ENCODE peak calls at places on chromosomes 4 and X, in six cellular contexts. One of them, this sample, is unnamed.
A peak's percentile ranks its signal among the peaks of the same experiment; 100 is the strongest.

GRCh38 chrX:56728752-56729151 is 291 bp upstream of the NBDY start:
- DNase-seq in HL-60: no peak
- DNase-seq in CD8-positive, alpha-beta memory T cell: peak; percentile 16
- DNase-seq in GM23248: peak; percentile 41
- DNase-seq in fibroblast of lung: peak; percentile 26
- DNase-seq in lower lobe of right lung: no peak
- DNase-seq in this sample: peak; percentile 24

GRCh38 chr4:86543560-86544312 is 50.4 kb upstream of the PTPN13 start:
- DNase-seq in HL-60: no peak
- DNase-seq in CD8-positive, alpha-beta memory T cell: no peak
- DNase-seq in GM23248: peak; percentile 51
- DNase-seq in fibroblast of lung: no peak
- DNase-seq in lower lobe of right lung: no peak
- DNase-seq in this sample: no peak

GRCh38 chrX:68398286-68398685 is 35.0 kb downstream of the OPHN1 start:
- DNase-seq in HL-60: no peak
- DNase-seq in CD8-positive, alpha-beta memory T cell: no peak
- DNase-seq in GM23248: no peak
- DNase-seq in fibroblast of lung: no peak
- DNase-seq in lower lobe of right lung: no peak
- DNase-seq in this sample: no peak

GRCh38 chr4:111228874-111229273 is 606.0 kb upstream of the PITX2 start:
- DNase-seq in HL-60: no peak
- DNase-seq in CD8-positive, alpha-beta memory T cell: no peak
- DNase-seq in GM23248: peak; percentile 71
- DNase-seq in fibroblast of lung: no peak
- DNase-seq in lower lobe of right lung: no peak
- DNase-seq in this sample: no peak

GRCh38 chr4:33086351-33086900 is 2366.3 kb downstream of the PCDH7 start:
- DNase-seq in HL-60: no peak
- DNase-seq in CD8-positive, alpha-beta memory T cell: no peak
- DNase-seq in GM23248: peak; percentile 64
- DNase-seq in fibroblast of lung: peak; percentile 37
- DNase-seq in lower lobe of right lung: no peak
- DNase-seq in this sample: no peak

GRCh38 chrX:65034641-65035450 is 58.6 kb upstream of the ZC4H2 start:
- DNase-seq in HL-60: peak; percentile 33
- DNase-seq in CD8-positive, alpha-beta memory T cell: peak; percentile 79
- DNase-seq in GM23248: peak; percentile 91
- DNase-seq in fibroblast of lung: peak; percentile 78
- DNase-seq in lower lobe of right lung: peak; percentile 58
- DNase-seq in this sample: peak; percentile 84

GRCh38 chr4:179626687-179627086 is 2184.4 kb upstream of the AGA start:
- DNase-seq in HL-60: no peak
- DNase-seq in CD8-positive, alpha-beta memory T cell: no peak
- DNase-seq in GM23248: no peak
- DNase-seq in fibroblast of lung: no peak
- DNase-seq in lower lobe of right lung: no peak
- DNase-seq in this sample: no peak

GRCh38 chr4:139300431-139301142 is 718 bp upstream of the NAA15 start:
- DNase-seq in HL-60: no peak
- DNase-seq in CD8-positive, alpha-beta memory T cell: no peak
- DNase-seq in GM23248: peak; percentile 86
- DNase-seq in fibroblast of lung: peak; percentile 65
- DNase-seq in lower lobe of right lung: no peak
- DNase-seq in this sample: no peak

GRCh38 chr4:3290476-3290875 is 2.3 kb upstream of the RGS12 start:
- DNase-seq in HL-60: no peak
- DNase-seq in CD8-positive, alpha-beta memory T cell: no peak
- DNase-seq in GM23248: no peak
- DNase-seq in fibroblast of lung: no peak
- DNase-seq in lower lobe of right lung: no peak
- DNase-seq in this sample: no peak

GRCh38 chr4:30719363-30720020 is 677 bp upstream of the PCDH7 start:
- DNase-seq in HL-60: no peak
- DNase-seq in CD8-positive, alpha-beta memory T cell: no peak
- DNase-seq in GM23248: peak; percentile 67
- DNase-seq in fibroblast of lung: peak; percentile 73
- DNase-seq in lower lobe of right lung: no peak
- DNase-seq in this sample: no peak

GRCh38 chrX:134735015-134735414 is 76.7 kb upstream of the PLAC1 start:
- DNase-seq in HL-60: no peak
- DNase-seq in CD8-positive, alpha-beta memory T cell: no peak
- DNase-seq in GM23248: no peak
- DNase-seq in fibroblast of lung: no peak
- DNase-seq in lower lobe of right lung: no peak
- DNase-seq in this sample: no peak
- H3K27me3 ChIP-seq in HL-60: no peaks in the 10 kb centered on the region
- H3K27me3 ChIP-seq in CD8-positive, alpha-beta memory T cell: no peaks in the 10 kb centered on the region
- H3K27me3 ChIP-seq in GM23248: no peaks in the 10 kb centered on the region
- H3K27me3 ChIP-seq in fibroblast of lung: no peaks in the 10 kb centered on the region
- H3K27me3 ChIP-seq in lower lobe of right lung: no peaks in the 10 kb centered on the region
- H3K27me3 ChIP-seq in this sample: no peaks in the 10 kb centered on the region

DNA sequence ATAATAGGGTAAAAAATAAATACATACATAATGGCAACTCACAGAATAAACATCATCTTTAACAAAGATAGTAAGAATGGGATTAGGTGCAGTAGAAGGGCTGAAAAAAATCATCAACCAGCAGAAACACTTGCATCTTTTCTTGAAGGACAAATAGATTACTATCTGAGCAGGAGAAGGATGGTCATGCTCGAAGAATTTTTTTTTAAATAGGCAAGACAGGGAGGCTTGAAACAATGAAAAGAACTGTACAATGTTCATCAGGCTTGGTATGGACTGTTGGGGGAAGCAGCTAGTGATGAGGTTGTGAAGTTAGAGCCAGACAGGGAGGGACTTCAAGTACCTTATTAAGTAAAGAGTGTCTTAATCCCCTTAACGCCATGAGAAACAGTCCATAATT is 167.4 kb upstream of the LDB2 start:
- DNase-seq in HL-60: no peak
- DNase-seq in CD8-positive, alpha-beta memory T cell: no peak
- DNase-seq in GM23248: peak; percentile 33
- DNase-seq in fibroblast of lung: no peak
- DNase-seq in lower lobe of right lung: no peak
- DNase-seq in this sample: no peak
- H3K27ac ChIP-seq in HL-60: no peak overlapping the region
- H3K27ac ChIP-seq in CD8-positive, alpha-beta memory T cell: no peak overlapping the region
- H3K27ac ChIP-seq in GM23248: peak overlapping the region; percentile 80
- H3K27ac ChIP-seq in fibroblast of lung: peak overlapping the region; percentile 60
- H3K27ac ChIP-seq in lower lobe of right lung: no peak overlapping the region
- H3K27ac ChIP-seq in this sample: no peak overlapping the region

GRCh38 chrX:31236231-31236630 is 164.4 kb upstream of the FTHL17 start:
- DNase-seq in HL-60: no peak
- DNase-seq in CD8-positive, alpha-beta memory T cell: no peak
- DNase-seq in GM23248: no peak
- DNase-seq in fibroblast of lung: no peak
- DNase-seq in lower lobe of right lung: no peak
- DNase-seq in this sample: no peak

GRCh38 chrX:31237189-31237588 is 165.3 kb upstream of the FTHL17 start:
- DNase-seq in HL-60: no peak
- DNase-seq in CD8-positive, alpha-beta memory T cell: no peak
- DNase-seq in GM23248: no peak
- DNase-seq in fibroblast of lung: no peak
- DNase-seq in lower lobe of right lung: no peak
- DNase-seq in this sample: no peak

GRCh38 chrX:31243804-31244203 is 172.0 kb upstream of the FTHL17 start:
- DNase-seq in HL-60: no peak
- DNase-seq in CD8-positive, alpha-beta memory T cell: no peak
- DNase-seq in GM23248: no peak
- DNase-seq in fibroblast of lung: no peak
- DNase-seq in lower lobe of right lung: no peak
- DNase-seq in this sample: no peak

GRCh38 chrX:31245714-31246113 is 173.9 kb upstream of the FTHL17 start:
- DNase-seq in HL-60: no peak
- DNase-seq in CD8-positive, alpha-beta memory T cell: no peak
- DNase-seq in GM23248: no peak
- DNase-seq in fibroblast of lung: no peak
- DNase-seq in lower lobe of right lung: no peak
- DNase-seq in this sample: no peak

GRCh38 chrX:31240982-31241381 is 169.1 kb upstream of the FTHL17 start:
- DNase-seq in HL-60: no peak
- DNase-seq in CD8-positive, alpha-beta memory T cell: no peak
- DNase-seq in GM23248: no peak
- DNase-seq in fibroblast of lung: no peak
- DNase-seq in lower lobe of right lung: no peak
- DNase-seq in this sample: no peak
- H3K27me3 ChIP-seq in HL-60: no peaks in the 10 kb centered on the region
- H3K27me3 ChIP-seq in CD8-positive, alpha-beta memory T cell: no peaks in the 10 kb centered on the region
- H3K27me3 ChIP-seq in GM23248: no peaks in the 10 kb centered on the region
- H3K27me3 ChIP-seq in fibroblast of lung: no peaks in the 10 kb centered on the region
- H3K27me3 ChIP-seq in lower lobe of right lung: no peaks in the 10 kb centered on the region
- H3K27me3 ChIP-seq in this sample: no peaks in the 10 kb centered on the region

GRCh38 chr4:40990202-40990898 is 224.0 kb downstream of the APBB2 start:
- DNase-seq in HL-60: no peak
- DNase-seq in CD8-positive, alpha-beta memory T cell: no peak
- DNase-seq in GM23248: peak; percentile 93
- DNase-seq in fibroblast of lung: peak; percentile 97
- DNase-seq in lower lobe of right lung: no peak
- DNase-seq in this sample: no peak
- H3K27ac ChIP-seq in HL-60: no peak overlapping the region
- H3K27ac ChIP-seq in CD8-positive, alpha-beta memory T cell: no peak overlapping the region
- H3K27ac ChIP-seq in GM23248: peak overlapping the region; percentile 92
- H3K27ac ChIP-seq in fibroblast of lung: peak overlapping the region; percentile 85
- H3K27ac ChIP-seq in lower lobe of right lung: no peak overlapping the region
- H3K27ac ChIP-seq in this sample: no peak overlapping the region

GRCh38 chrX:108735680-108736508 is 469 bp downstream of the IRS4 start:
- DNase-seq in HL-60: no peak
- DNase-seq in CD8-positive, alpha-beta memory T cell: no peak
- DNase-seq in GM23248: peak; percentile 32
- DNase-seq in fibroblast of lung: peak; percentile 1
- DNase-seq in lower lobe of right lung: no peak
- DNase-seq in this sample: no peak

GRCh38 chrX:108740299-108740774 is 4.0 kb upstream of the IRS4 start:
- DNase-seq in HL-60: no peak
- DNase-seq in CD8-positive, alpha-beta memory T cell: no peak
- DNase-seq in GM23248: no peak
- DNase-seq in fibroblast of lung: no peak
- DNase-seq in lower lobe of right lung: no peak
- DNase-seq in this sample: no peak

GRCh38 chrX:108735087-108735679 is 1.2 kb downstream of the IRS4 start:
- DNase-seq in HL-60: no peak
- DNase-seq in CD8-positive, alpha-beta memory T cell: no peak
- DNase-seq in GM23248: no peak
- DNase-seq in fibroblast of lung: no peak
- DNase-seq in lower lobe of right lung: no peak
- DNase-seq in this sample: no peak

GRCh38 chrX:108736509-108737479 is at the start of gene IRS4:
- DNase-seq in HL-60: no peak
- DNase-seq in CD8-positive, alpha-beta memory T cell: no peak
- DNase-seq in GM23248: peak; percentile 36
- DNase-seq in fibroblast of lung: no peak
- DNase-seq in lower lobe of right lung: peak; percentile 37
- DNase-seq in this sample: no peak

GRCh38 chrX:108737754-108738153 is 1.4 kb upstream of the IRS4 start:
- DNase-seq in HL-60: no peak
- DNase-seq in CD8-positive, alpha-beta memory T cell: no peak
- DNase-seq in GM23248: no peak
- DNase-seq in fibroblast of lung: no peak
- DNase-seq in lower lobe of right lung: no peak
- DNase-seq in this sample: no peak
- H3K27me3 ChIP-seq in HL-60: peaks cover 17% of the 10 kb centered on the region
- H3K27me3 ChIP-seq in CD8-positive, alpha-beta memory T cell: no peaks in the 10 kb centered on the region
- H3K27me3 ChIP-seq in GM23248: peaks cover 9% of the 10 kb centered on the region
- H3K27me3 ChIP-seq in fibroblast of lung: peaks cover 8% of the 10 kb centered on the region
- H3K27me3 ChIP-seq in lower lobe of right lung: peaks cover 20% of the 10 kb centered on the region
- H3K27me3 ChIP-seq in this sample: no peaks in the 10 kb centered on the region

DNA sequence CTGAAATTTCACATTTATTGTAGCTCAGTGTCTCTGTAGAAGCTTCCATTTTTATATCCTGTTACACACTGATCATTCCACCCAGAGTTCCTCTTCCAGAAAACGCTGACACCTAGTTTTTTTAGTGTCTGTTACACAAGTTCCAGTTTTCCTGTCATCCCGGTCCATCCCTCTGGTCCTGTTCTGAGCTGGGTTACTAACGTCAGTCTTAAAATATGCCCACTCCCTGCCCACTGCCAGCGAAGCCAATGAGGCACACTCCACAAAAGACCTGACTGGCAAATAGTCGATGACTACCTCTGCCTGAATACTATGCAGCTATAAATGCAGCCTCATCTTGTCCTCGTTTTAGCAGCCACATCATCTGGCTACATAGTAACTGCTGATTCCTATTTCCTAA is 30.9 kb upstream of the DDX3X start:
- DNase-seq in HL-60: no peak
- DNase-seq in CD8-positive, alpha-beta memory T cell: no peak
- DNase-seq in GM23248: no peak
- DNase-seq in fibroblast of lung: no peak
- DNase-seq in lower lobe of right lung: no peak
- DNase-seq in this sample: no peak
- H3K27ac ChIP-seq in HL-60: no peak overlapping the region
- H3K27ac ChIP-seq in CD8-positive, alpha-beta memory T cell: no peak overlapping the region
- H3K27ac ChIP-seq in GM23248: no peak overlapping the region
- H3K27ac ChIP-seq in fibroblast of lung: no peak overlapping the region
- H3K27ac ChIP-seq in lower lobe of right lung: no peak overlapping the region
- H3K27ac ChIP-seq in this sample: no peak overlapping the region

GRCh38 chrX:16807548-16807947 is 21.3 kb downstream of the TXLNG start:
- DNase-seq in HL-60: no peak
- DNase-seq in CD8-positive, alpha-beta memory T cell: no peak
- DNase-seq in GM23248: peak; percentile 63
- DNase-seq in fibroblast of lung: peak; percentile 23
- DNase-seq in lower lobe of right lung: no peak
- DNase-seq in this sample: no peak
- H3K27me3 ChIP-seq in HL-60: no peaks in the 10 kb centered on the region
- H3K27me3 ChIP-seq in CD8-positive, alpha-beta memory T cell: no peaks in the 10 kb centered on the region
- H3K27me3 ChIP-seq in GM23248: no peaks in the 10 kb centered on the region
- H3K27me3 ChIP-seq in fibroblast of lung: no peaks in the 10 kb centered on the region
- H3K27me3 ChIP-seq in lower lobe of right lung: no peaks in the 10 kb centered on the region
- H3K27me3 ChIP-seq in this sample: no peaks in the 10 kb centered on the region